ENCODE peak calls at places on chromosome 13, in eight cellular contexts. One of them, this sample, is unnamed.

GRCh38 chr13:98664924-98665637 is 87.4 kb downstream of the SLC15A1 start:
- DNase-seq in AG08395: no peak
- DNase-seq in astrocyte of the spinal cord: peak
- DNase-seq in CD4-positive, alpha-beta memory T cell: no peak
- DNase-seq in anterior cingulate cortex: no peak
- DNase-seq in HT-29: peak
- DNase-seq in nephron progenitor cell: no peak
- DNase-seq in fibroblast of the conjunctiva: no peak
- DNase-seq in this sample: no peak

GRCh38 chr13:90105881-90106496 is 1241.5 kb upstream of the MIR17HG start:
- DNase-seq in nephron progenitor cell: no peak
- DNase-seq in AG08395: peak
- DNase-seq in HT-29: no peak
- DNase-seq in CD4-positive, alpha-beta memory T cell: no peak
- DNase-seq in fibroblast of the conjunctiva: no peak
- DNase-seq in anterior cingulate cortex: no peak
- DNase-seq in astrocyte of the spinal cord: no peak
- DNase-seq in this sample: no peak

GRCh38 chr13:75101997-75102720 is 379.8 kb downstream of the TBC1D4 start:
- DNase-seq in CD4-positive, alpha-beta memory T cell: no peak
- DNase-seq in fibroblast of the conjunctiva: peak
- DNase-seq in HT-29: no peak
- DNase-seq in anterior cingulate cortex: no peak
- DNase-seq in astrocyte of the spinal cord: peak
- DNase-seq in nephron progenitor cell: peak
- DNase-seq in AG08395: peak
- DNase-seq in this sample: no peak

GRCh38 chr13:52405767-52406494 is at the start of gene THSD1:
- DNase-seq in anterior cingulate cortex: no peak
- DNase-seq in HT-29: no peak
- DNase-seq in nephron progenitor cell: peak
- DNase-seq in CD4-positive, alpha-beta memory T cell: no peak
- DNase-seq in fibroblast of the conjunctiva: peak
- DNase-seq in AG08395: peak
- DNase-seq in astrocyte of the spinal cord: peak
- DNase-seq in this sample: no peak

GRCh38 chr13:104782741-104783140 is 1716.5 kb upstream of the SLC10A2 start:
- DNase-seq in astrocyte of the spinal cord: no peak
- DNase-seq in CD4-positive, alpha-beta memory T cell: no peak
- DNase-seq in fibroblast of the conjunctiva: no peak
- DNase-seq in HT-29: no peak
- DNase-seq in anterior cingulate cortex: no peak
- DNase-seq in AG08395: no peak
- DNase-seq in nephron progenitor cell: no peak
- DNase-seq in this sample: no peak

GRCh38 chr13:69468624-69469023 is 639.0 kb upstream of the ATXN8OS start:
- DNase-seq in nephron progenitor cell: no peak
- DNase-seq in fibroblast of the conjunctiva: no peak
- DNase-seq in HT-29: no peak
- DNase-seq in AG08395: no peak
- DNase-seq in CD4-positive, alpha-beta memory T cell: no peak
- DNase-seq in astrocyte of the spinal cord: no peak
- DNase-seq in anterior cingulate cortex: no peak
- DNase-seq in this sample: no peak

GRCh38 chr13:99812611-99813010 is 159.0 kb downstream of the ZIC5 start:
- DNase-seq in nephron progenitor cell: no peak
- DNase-seq in HT-29: no peak
- DNase-seq in astrocyte of the spinal cord: peak
- DNase-seq in fibroblast of the conjunctiva: peak
- DNase-seq in AG08395: peak
- DNase-seq in CD4-positive, alpha-beta memory T cell: no peak
- DNase-seq in anterior cingulate cortex: no peak
- DNase-seq in this sample: peak

GRCh38 chr13:102555914-102556553 is 40.8 kb upstream of the TPP2 start:
- DNase-seq in anterior cingulate cortex: no peak
- DNase-seq in nephron progenitor cell: no peak
- DNase-seq in AG08395: peak
- DNase-seq in HT-29: peak
- DNase-seq in fibroblast of the conjunctiva: peak
- DNase-seq in astrocyte of the spinal cord: peak
- DNase-seq in CD4-positive, alpha-beta memory T cell: peak
- DNase-seq in this sample: peak

GRCh38 chr13:39415403-39415802 is 187.6 kb downstream of the LHFPL6 start:
- DNase-seq in AG08395: peak
- DNase-seq in astrocyte of the spinal cord: peak
- DNase-seq in CD4-positive, alpha-beta memory T cell: no peak
- DNase-seq in anterior cingulate cortex: peak
- DNase-seq in nephron progenitor cell: no peak
- DNase-seq in fibroblast of the conjunctiva: peak
- DNase-seq in HT-29: peak
- DNase-seq in this sample: no peak